ENCODE peak calls at places on chromosomes 13 and 19, in eight cellular contexts. M is activated naive CD4-positive, alpha-beta T cell treated with anti-CD3 and anti-CD28 coated beads for 36 hours; L is GOT3; U is fibroblast of lung; R is AG10803; S is psoas muscle; Q is kidney tubule cell; X is glutamatergic neuron. G is an unnamed sample.

GRCh38 chr13:27665333-27665732 is 43.6 kb downstream of the POLR1D start:
- DNase-seq in U (no peak), L (no peak), Q (no peak), R (peak), M (no peak), S (no peak), X (no peak), G (no peak)

GRCh38 chr13:90968510-90968909 is 379.0 kb upstream of the MIR17HG start:
- DNase-seq in R (no peak), L (no peak), M (no peak), S (no peak), U (peak), X (peak), Q (peak), G (peak)

GRCh38 chr13:27424246-27425150 is at the start of gene GTF3A:
- DNase-seq in L (peak), R (peak), M (peak), X (peak), S (peak), Q (peak), U (peak), G (peak)

GRCh38 chr19:19021115-19021514 is 12.2 kb downstream of the SUGP2 start:
- DNase-seq in M (no peak), Q (peak), S (no peak), L (no peak), U (peak), X (no peak), R (peak), G (no peak)

GRCh38 chr13:79508224-79508961 is 27.4 kb downstream of the NDFIP2 start:
- DNase-seq in S (no peak), X (no peak), Q (peak), U (no peak), M (no peak), R (no peak), L (no peak), G (no peak)

GRCh38 chr13:114064516-114065140 is 67.8 kb downstream of the RASA3 start:
- DNase-seq in R (peak), M (peak), Q (peak), S (peak), U (peak), X (no peak), L (no peak), G (peak)

GRCh38 chr13:95298169-95298940 is 2.9 kb downstream of the ABCC4 start:
- DNase-seq in Q (no peak), X (no peak), U (no peak), M (no peak), R (no peak), L (no peak), S (no peak), G (no peak)

GRCh38 chr13:113393572-113394503 is 29.9 kb upstream of the GRTP1 start:
- DNase-seq in R (peak), Q (peak), X (peak), U (peak), M (peak), S (peak), L (peak), G (peak)

GRCh38 chr19:49472936-49473335 is 1.1 kb upstream of the FLT3LG start:
- DNase-seq in U (no peak), X (no peak), R (no peak), Q (no peak), L (no peak), M (peak), S (no peak), G (no peak)

GRCh38 chr13:50672025-50672424 is 171.5 kb downstream of the DLEU7 start:
- DNase-seq in U (no peak), Q (peak), L (no peak), X (no peak), S (no peak), R (peak), M (no peak), G (no peak)